ENCODE peak calls at places on chromosomes 3 and 15, in six cellular contexts. N, E, W, D, Z and U are unnamed samples.

GRCh38 chr3:98991393-98991792 is 89.9 kb upstream of the DCBLD2 start:
- DNase-seq in N (no peak), E (no peak), W (no peak), D (no peak), Z (no peak), U (no peak)

GRCh38 chr15:95590533-95591044 is 739.9 kb upstream of the NR2F2 start:
- DNase-seq in N (no peak), E (no peak), W (no peak), D (no peak), Z (no peak), U (no peak)

GRCh38 chr15:40471778-40472130 is 970 bp downstream of the CHST14 start:
- DNase-seq in N (no peak), E (no peak), W (peak), D (no peak), Z (no peak), U (peak)

GRCh38 chr3:28322464-28322863 is 26.1 kb upstream of the ZCWPW2 start:
- DNase-seq in N (no peak), E (no peak), W (no peak), D (no peak), Z (no peak), U (no peak)

GRCh38 chr3:11944052-11944673 is 60.0 kb upstream of the SYN2 start:
- DNase-seq in N (peak), E (peak), W (peak), D (peak), Z (no peak), U (peak)

GRCh38 chr3:105173972-105174371 is 192.7 kb upstream of the ALCAM start:
- DNase-seq in N (no peak), E (no peak), W (no peak), D (no peak), Z (no peak), U (no peak)

GRCh38 chr15:35078221-35078915 is 6.7 kb downstream of the NANOGP8 start:
- DNase-seq in N (peak), E (peak), W (peak), D (no peak), Z (no peak), U (peak)

GRCh38 chr3:57985176-57985976 is 22.8 kb upstream of the FLNB start:
- DNase-seq in N (no peak), E (peak), W (no peak), D (no peak), Z (no peak), U (no peak)

DNA sequence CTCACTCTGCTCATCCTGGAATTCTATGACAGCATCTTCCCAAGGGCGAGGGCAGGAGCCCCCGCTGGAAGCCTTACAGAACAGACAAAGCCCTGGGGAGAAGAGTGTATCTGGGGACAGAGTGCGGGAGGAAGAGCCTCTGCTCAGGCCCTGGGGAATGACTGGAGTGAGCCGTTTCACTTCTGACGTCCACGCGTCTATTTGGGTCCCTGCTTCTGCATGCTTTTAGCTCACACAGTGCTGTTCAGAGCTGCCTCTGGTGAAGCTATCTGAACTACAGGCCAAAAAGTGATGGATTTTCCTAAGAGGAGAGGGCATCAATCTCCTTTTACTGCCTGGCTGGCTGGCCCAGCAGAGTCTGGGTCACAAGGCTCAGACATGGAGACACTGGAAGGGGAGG is 311.9 kb downstream of the NTRK3 start:
- DNase-seq in N (no peak), E (no peak), W (no peak), D (no peak), Z (no peak), U (no peak)
- TF ChIP-seq ZNF274 in N (no peak), E (no peak), W (no peak), D (no peak), Z (no peak), U (no peak)

GRCh38 chr3:55819005-55819404 is 331.9 kb upstream of the WNT5A start:
- DNase-seq in N (no peak), E (no peak), W (no peak), D (no peak), Z (no peak), U (no peak)

GRCh38 chr3:55813268-55814097 is 326.4 kb upstream of the WNT5A start:
- DNase-seq in N (no peak), E (no peak), W (no peak), D (no peak), Z (no peak), U (no peak)

GRCh38 chr3:55818485-55818884 is 331.4 kb upstream of the WNT5A start:
- DNase-seq in N (no peak), E (no peak), W (no peak), D (no peak), Z (no peak), U (peak)

GRCh38 chr3:55815262-55815661 is 328.2 kb upstream of the WNT5A start:
- DNase-seq in N (no peak), E (no peak), W (no peak), D (no peak), Z (no peak), U (no peak)

DNA sequence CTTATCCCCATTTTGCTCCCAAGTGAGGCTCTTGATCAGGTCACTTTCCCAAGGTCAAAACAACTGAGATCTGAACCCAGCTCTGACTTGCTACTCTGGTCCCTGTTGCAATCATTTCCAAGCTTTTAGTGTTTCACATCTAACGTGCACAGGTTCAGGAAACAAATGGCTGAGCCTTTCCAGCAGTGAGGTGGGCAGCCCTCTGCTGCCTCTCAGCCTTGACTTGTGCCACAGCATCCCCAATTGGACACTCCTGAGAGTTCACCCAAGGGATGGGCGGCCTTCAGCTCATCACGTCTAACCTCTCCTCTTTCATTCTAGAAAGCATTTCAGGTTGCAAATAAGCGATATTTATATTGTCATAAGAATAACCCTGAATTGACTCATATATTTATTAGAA is 330.1 kb upstream of the WNT5A start:
- DNase-seq in N (no peak), E (no peak), W (no peak), D (no peak), Z (no peak), U (no peak)
- TF ChIP-seq ZNF274 in N (no peak), E (no peak), W (no peak), D (no peak), Z (no peak), U (no peak)

GRCh38 chr3:126111126-126111551 is 27.2 kb upstream of the SLC41A3 start:
- DNase-seq in N (no peak), E (no peak), W (no peak), D (peak), Z (no peak), U (no peak)

GRCh38 chr3:126113238-126113555 is 29.3 kb upstream of the SLC41A3 start:
- DNase-seq in N (no peak), E (no peak), W (no peak), D (peak), Z (no peak), U (no peak)

GRCh38 chr3:126110431-126111125 is 26.7 kb upstream of the SLC41A3 start:
- DNase-seq in N (no peak), E (no peak), W (no peak), D (peak), Z (no peak), U (no peak)

GRCh38 chr3:126112531-126113237 is 28.8 kb upstream of the SLC41A3 start:
- DNase-seq in N (no peak), E (no peak), W (no peak), D (peak), Z (no peak), U (no peak)

GRCh38 chr3:126111566-126112475 is 27.9 kb upstream of the SLC41A3 start:
- DNase-seq in N (no peak), E (no peak), W (no peak), D (peak), Z (no peak), U (no peak)
- TF ChIP-seq ZNF274 in N (no peak), E (no peak), W (no peak), D (no peak), Z (no peak), U (no peak)

GRCh38 chr15:62745621-62746180 is 296.8 kb upstream of the TPM1 start:
- DNase-seq in N (no peak), E (no peak), W (no peak), D (no peak), Z (no peak), U (no peak)
- TF ChIP-seq ZNF274 in N (no peak), E (no peak), W (no peak), D (no peak), Z (no peak), U (no peak)

DNA sequence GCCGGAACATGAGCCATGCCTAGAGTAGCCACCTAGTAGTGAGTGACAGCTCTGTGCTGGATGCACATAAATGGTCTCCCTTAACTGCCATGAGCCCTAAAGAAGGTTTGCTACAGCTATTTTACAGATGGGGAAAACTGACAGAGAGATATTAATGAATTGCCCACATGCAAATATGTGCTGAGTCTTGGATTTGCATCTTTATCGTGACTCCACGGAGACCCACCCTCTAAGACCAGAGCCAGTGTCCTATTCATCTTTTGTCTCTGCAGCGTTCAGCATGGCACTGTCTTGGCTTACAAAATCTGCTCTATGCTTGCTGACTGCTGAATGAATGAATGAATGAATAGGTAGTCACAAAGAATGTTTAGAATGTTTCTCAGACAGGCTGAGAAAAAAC is 48.3 kb downstream of the BTD start:
- DNase-seq in N (no peak), E (no peak), W (no peak), D (no peak), Z (no peak), U (no peak)
- TF ChIP-seq ZNF274 in N (no peak), E (no peak), W (no peak), D (no peak), Z (no peak), U (no peak)

GRCh38 chr3:112460519-112460918 is 38.8 kb downstream of the BTLA start:
- DNase-seq in N (no peak), E (no peak), W (no peak), D (no peak), Z (peak), U (no peak)

GRCh38 chr3:112454098-112454884 is 45.0 kb downstream of the BTLA start:
- DNase-seq in N (no peak), E (no peak), W (no peak), D (no peak), Z (no peak), U (no peak)

GRCh38 chr3:112459750-112460149 is 39.5 kb downstream of the BTLA start:
- DNase-seq in N (no peak), E (no peak), W (no peak), D (no peak), Z (peak), U (no peak)

GRCh38 chr3:112456147-112456546 is 43.1 kb downstream of the BTLA start:
- DNase-seq in N (no peak), E (no peak), W (no peak), D (no peak), Z (no peak), U (no peak)
- TF ChIP-seq ZNF274 in N (no peak), E (no peak), W (no peak), D (no peak), Z (no peak), U (no peak)

GRCh38 chr15:78909791-78910228 is 35.0 kb downstream of the CTSH start:
- DNase-seq in N (peak), E (peak), W (peak), D (peak), Z (peak), U (peak)
- TF ChIP-seq ZNF274 in N (no peak), E (no peak), W (no peak), D (no peak), Z (no peak), U (no peak)